ENCODE peak calls at places on chromosomes 7 and 10, in five cellular contexts. One of them, this sample, is unnamed.

GRCh38 chr7:92645531-92646061 is 55.4 kb upstream of the FAM133B start:
- DNase-seq in stomach: peak; percentile 37
- DNase-seq in suprapubic skin: no peak
- DNase-seq in K562: no peak
- DNase-seq in ovary: no peak
- DNase-seq in this sample: peak; percentile 75

GRCh38 chr10:43671659-43672555 is 23.2 kb upstream of the ZNF32 start:
- DNase-seq in stomach: peak; percentile 60
- DNase-seq in K562: peak; percentile 86
- DNase-seq in suprapubic skin: no peak
- DNase-seq in ovary: peak; percentile 60
- DNase-seq in this sample: peak; percentile 30

GRCh38 chr7:98240961-98241673 is 10.9 kb downstream of the TECPR1 start:
- DNase-seq in K562: peak; percentile 66
- DNase-seq in ovary: no peak
- DNase-seq in suprapubic skin: no peak
- DNase-seq in stomach: peak; percentile 72
- DNase-seq in this sample: peak; percentile 41

GRCh38 chr7:55250313-55250712 is 114.8 kb upstream of the LANCL2 start:
- DNase-seq in ovary: no peak
- DNase-seq in suprapubic skin: no peak
- DNase-seq in K562: peak; percentile 47
- DNase-seq in stomach: peak; percentile 39
- DNase-seq in this sample: peak; percentile 36

GRCh38 chr7:19015066-19015465 is 102.4 kb downstream of the TWIST1 start:
- DNase-seq in stomach: no peak
- DNase-seq in suprapubic skin: no peak
- DNase-seq in ovary: no peak
- DNase-seq in K562: no peak
- DNase-seq in this sample: no peak

GRCh38 chr10:35971397-35971796 is 329.3 kb upstream of the FZD8 start:
- DNase-seq in K562: no peak
- DNase-seq in ovary: no peak
- DNase-seq in suprapubic skin: no peak
- DNase-seq in stomach: no peak
- DNase-seq in this sample: no peak

GRCh38 chr10:73246783-73247508 is at the start of gene DNAJC9:
- DNase-seq in ovary: peak; percentile 96
- DNase-seq in K562: peak; percentile 93
- DNase-seq in stomach: peak; percentile 98
- DNase-seq in suprapubic skin: peak; percentile 97
- DNase-seq in this sample: peak; percentile 98

GRCh38 chr7:78563186-78563585 is 764.6 kb downstream of the PHTF2 start:
- DNase-seq in suprapubic skin: no peak
- DNase-seq in K562: no peak
- DNase-seq in ovary: no peak
- DNase-seq in stomach: no peak
- DNase-seq in this sample: no peak

GRCh38 chr7:106108988-106109387 is 3.1 kb downstream of the SYPL1 start:
- DNase-seq in suprapubic skin: no peak
- DNase-seq in stomach: no peak
- DNase-seq in K562: no peak
- DNase-seq in ovary: no peak
- DNase-seq in this sample: no peak

GRCh38 chr10:112804036-112804435 is 146.0 kb upstream of the TCF7L2 start:
- DNase-seq in stomach: peak; percentile 77
- DNase-seq in suprapubic skin: no peak
- DNase-seq in ovary: no peak
- DNase-seq in K562: no peak
- DNase-seq in this sample: peak; percentile 41

GRCh38 chr10:60310746-60311145 is 78.9 kb downstream of the ANK3 start:
- DNase-seq in suprapubic skin: no peak
- DNase-seq in K562: no peak
- DNase-seq in stomach: no peak
- DNase-seq in ovary: no peak
- DNase-seq in this sample: no peak
- TF ChIP-seq EP300 in suprapubic skin: no peak
- TF ChIP-seq EP300 in K562: peak; percentile 26
- TF ChIP-seq EP300 in stomach: no peak
- TF ChIP-seq EP300 in ovary: no peak
- TF ChIP-seq EP300 in this sample: no peak

GRCh38 chr7:28958946-28959417 is 852 bp upstream of the TRIL start:
- DNase-seq in suprapubic skin: no peak
- DNase-seq in ovary: no peak
- DNase-seq in K562: no peak
- DNase-seq in stomach: no peak
- DNase-seq in this sample: no peak

GRCh38 chr7:28956608-28957063 is 1.5 kb downstream of the TRIL start:
- DNase-seq in K562: no peak
- DNase-seq in ovary: peak; percentile 66
- DNase-seq in suprapubic skin: peak; percentile 78
- DNase-seq in stomach: peak; percentile 74
- DNase-seq in this sample: peak; percentile 70

GRCh38 chr7:28957822-28958234 is 302 bp downstream of the TRIL start:
- DNase-seq in K562: no peak
- DNase-seq in stomach: no peak
- DNase-seq in suprapubic skin: no peak
- DNase-seq in ovary: peak; percentile 29
- DNase-seq in this sample: no peak

GRCh38 chr7:28957064-28957821 is 887 bp downstream of the TRIL start:
- DNase-seq in ovary: peak; percentile 36
- DNase-seq in stomach: no peak
- DNase-seq in K562: no peak
- DNase-seq in suprapubic skin: peak; percentile 75
- DNase-seq in this sample: peak; percentile 30

GRCh38 chr7:28958235-28958945 is at the start of gene TRIL:
- DNase-seq in ovary: peak; percentile 83
- DNase-seq in stomach: peak; percentile 65
- DNase-seq in suprapubic skin: peak; percentile 86
- DNase-seq in K562: no peak
- DNase-seq in this sample: peak; percentile 63
- H3K27me3 ChIP-seq in ovary: no peaks in the 10 kb centered on the region
- H3K27me3 ChIP-seq in stomach: no peaks in the 10 kb centered on the region
- H3K27me3 ChIP-seq in suprapubic skin: peaks cover 13% of the 10 kb centered on the region
- H3K27me3 ChIP-seq in K562: no peaks in the 10 kb centered on the region
- H3K27me3 ChIP-seq in this sample: peaks cover 49% of the 10 kb centered on the region

GRCh38 chr7:38171558-38172403 is 6.3 kb upstream of the STARD3NL start:
- DNase-seq in ovary: no peak
- DNase-seq in K562: no peak
- DNase-seq in stomach: no peak
- DNase-seq in suprapubic skin: no peak
- DNase-seq in this sample: no peak

DNA sequence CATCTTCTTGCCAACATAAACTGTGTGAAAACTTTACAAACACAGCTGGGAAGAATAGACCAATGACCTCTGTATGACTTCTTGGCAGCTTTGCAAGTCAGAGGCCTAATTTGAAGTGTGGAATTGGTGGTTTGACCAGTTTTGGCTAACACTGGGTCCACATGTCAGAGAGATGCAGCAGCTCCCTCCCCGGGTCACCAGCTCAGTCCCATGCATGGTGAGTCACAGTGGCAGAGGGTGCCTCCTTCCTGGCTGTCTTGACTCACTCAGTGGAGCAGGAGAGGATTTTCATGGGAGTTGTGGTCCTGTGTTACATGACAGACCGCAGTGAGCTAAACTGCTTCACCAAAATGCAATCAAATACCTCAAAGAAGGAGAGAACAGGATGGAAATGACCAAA is 8.2 kb upstream of the STARD3NL start:
- DNase-seq in stomach: no peak
- DNase-seq in K562: no peak
- DNase-seq in suprapubic skin: no peak
- DNase-seq in ovary: no peak
- DNase-seq in this sample: no peak
- TF ChIP-seq EP300 in stomach: no peak
- TF ChIP-seq EP300 in K562: no peak
- TF ChIP-seq EP300 in suprapubic skin: no peak
- TF ChIP-seq EP300 in ovary: no peak
- TF ChIP-seq EP300 in this sample: no peak

GRCh38 chr7:132437730-132438129 is 138.5 kb downstream of the PLXNA4 start:
- DNase-seq in ovary: no peak
- DNase-seq in stomach: no peak
- DNase-seq in suprapubic skin: no peak
- DNase-seq in K562: no peak
- DNase-seq in this sample: no peak
- H3K27me3 ChIP-seq in ovary: no peaks in the 10 kb centered on the region
- H3K27me3 ChIP-seq in stomach: no peaks in the 10 kb centered on the region
- H3K27me3 ChIP-seq in suprapubic skin: peaks cover 14% of the 10 kb centered on the region
- H3K27me3 ChIP-seq in K562: peaks cover 46% of the 10 kb centered on the region
- H3K27me3 ChIP-seq in this sample: no peaks in the 10 kb centered on the region

GRCh38 chr10:71079761-71080380 is 132.5 kb upstream of the UNC5B start:
- DNase-seq in suprapubic skin: peak; percentile 29
- DNase-seq in K562: no peak
- DNase-seq in ovary: no peak
- DNase-seq in stomach: peak; percentile 21
- DNase-seq in this sample: peak; percentile 4
- TF ChIP-seq EP300 in suprapubic skin: no peak
- TF ChIP-seq EP300 in K562: no peak
- TF ChIP-seq EP300 in ovary: no peak
- TF ChIP-seq EP300 in stomach: no peak
- TF ChIP-seq EP300 in this sample: no peak

GRCh38 chr7:23470290-23471089 is at the start of gene IGF2BP3:
- DNase-seq in stomach: no peak
- DNase-seq in K562: peak; percentile 62
- DNase-seq in suprapubic skin: no peak
- DNase-seq in ovary: no peak
- DNase-seq in this sample: peak; percentile 24

GRCh38 chr7:23469150-23469960 is 936 bp downstream of the IGF2BP3 start:
- DNase-seq in K562: peak; percentile 76
- DNase-seq in ovary: no peak
- DNase-seq in stomach: no peak
- DNase-seq in suprapubic skin: no peak
- DNase-seq in this sample: no peak

GRCh38 chr7:23471090-23471859 is 984 bp upstream of the IGF2BP3 start:
- DNase-seq in suprapubic skin: no peak
- DNase-seq in ovary: no peak
- DNase-seq in stomach: no peak
- DNase-seq in K562: peak; percentile 80
- DNase-seq in this sample: peak; percentile 21

GRCh38 chr7:23468721-23469149 is 1.6 kb downstream of the IGF2BP3 start:
- DNase-seq in K562: peak; percentile 33
- DNase-seq in stomach: no peak
- DNase-seq in ovary: no peak
- DNase-seq in suprapubic skin: no peak
- DNase-seq in this sample: peak; percentile 8

GRCh38 chr7:23469961-23470250 is 385 bp downstream of the IGF2BP3 start:
- DNase-seq in suprapubic skin: no peak
- DNase-seq in ovary: no peak
- DNase-seq in stomach: no peak
- DNase-seq in K562: no peak
- DNase-seq in this sample: no peak
- H3K27me3 ChIP-seq in suprapubic skin: peaks cover 100% of the 10 kb centered on the region
- H3K27me3 ChIP-seq in ovary: peaks cover 20% of the 10 kb centered on the region
- H3K27me3 ChIP-seq in stomach: peaks cover 55% of the 10 kb centered on the region
- H3K27me3 ChIP-seq in K562: no peaks in the 10 kb centered on the region
- H3K27me3 ChIP-seq in this sample: peaks cover 100% of the 10 kb centered on the region

GRCh38 chr7:28329616-28330373 is 82.5 kb upstream of the CREB5 start:
- DNase-seq in stomach: no peak
- DNase-seq in ovary: no peak
- DNase-seq in suprapubic skin: no peak
- DNase-seq in K562: no peak
- DNase-seq in this sample: peak; percentile 21
- TF ChIP-seq EP300 in stomach: no peak
- TF ChIP-seq EP300 in ovary: no peak
- TF ChIP-seq EP300 in suprapubic skin: no peak
- TF ChIP-seq EP300 in K562: no peak
- TF ChIP-seq EP300 in this sample: no peak